ENCODE peak calls at places on chromosomes 11 and 22, in four cellular contexts. U, L, Z and B are unnamed samples.

GRCh38 chr11:13694115-13694514 is 25.6 kb downstream of the FAR1 start:
- DNase-seq in U (no peak), L (no peak), Z (no peak), B (no peak)

GRCh38 chr11:126637800-126638175 is 282.3 kb downstream of the ST3GAL4 start:
- DNase-seq in U (peak), L (no peak), Z (no peak), B (peak)

GRCh38 chr22:49954354-49954753 is 6.2 kb upstream of the PIM3 start:
- DNase-seq in U (no peak), L (no peak), Z (peak), B (no peak)

GRCh38 chr11:35180311-35181233 is 41.6 kb downstream of the CD44 start:
- DNase-seq in U (peak), L (no peak), Z (no peak), B (peak)

GRCh38 chr22:44828193-44828592 is 75.8 kb downstream of the ARHGAP8 start:
- DNase-seq in U (peak), L (peak), Z (no peak), B (no peak)

GRCh38 chr11:69393865-69394233 is 87.6 kb upstream of the LINC01488 start:
- DNase-seq in U (no peak), L (no peak), Z (no peak), B (no peak)

GRCh38 chr11:34606326-34607120 is 14.4 kb upstream of the EHF start:
- DNase-seq in U (no peak), L (no peak), Z (no peak), B (no peak)

GRCh38 chr11:95831198-95831883 is 41.0 kb downstream of the CEP57 start:
- DNase-seq in U (peak), L (peak), Z (no peak), B (peak)